ENCODE peak calls at places on chromosomes 2 and 18, in five cellular contexts. Q is AG10803, H is PC-3, W is neural crest cell, Z is pancreas. C is an unnamed sample.

GRCh38 chr2:225011585-225011984 is 30.7 kb downstream of the DOCK10 start:
- DNase-seq in H (no peak), Q (no peak), W (no peak), Z (no peak), C (no peak)

GRCh38 chr2:88671786-88672427 is 19.6 kb upstream of the RPIA start:
- DNase-seq in Z (no peak), Q (peak; percentile 64), H (peak; percentile 85), W (peak; percentile 3), C (no peak)

GRCh38 chr2:124542932-124543640 is 518.0 kb downstream of the CNTNAP5 start:
- DNase-seq in Z (no peak), H (no peak), W (no peak), Q (no peak), C (no peak)

GRCh38 chr18:32454667-32455066 is 16.0 kb downstream of the GAREM1 start:
- DNase-seq in Z (no peak), Q (no peak), W (no peak), H (peak; percentile 11), C (no peak)

GRCh38 chr2:2098458-2099167 is 232.5 kb downstream of the MYT1L start:
- DNase-seq in Z (no peak), W (no peak), H (no peak), Q (no peak), C (no peak)

GRCh38 chr2:584863-585823 is 92.1 kb downstream of the TMEM18 start:
- DNase-seq in Z (no peak), H (peak; percentile 11), W (no peak), Q (no peak), C (no peak)

GRCh38 chr2:43898134-43898957 is 59.6 kb downstream of the ABCG8 start:
- DNase-seq in H (no peak), W (peak; percentile 12), Q (no peak), Z (peak; percentile 69), C (no peak)

GRCh38 chr18:31171159-31171839 is 8.6 kb upstream of the DSC1 start:
- DNase-seq in W (no peak), Z (no peak), Q (no peak), H (no peak), C (no peak)

GRCh38 chr2:97911210-97911921 is 84.4 kb downstream of the TMEM131 start:
- DNase-seq in Q (peak; percentile 10), H (no peak), Z (no peak), W (no peak), C (no peak)

GRCh38 chr2:127157651-127158460 is 50.9 kb upstream of the BIN1 start:
- DNase-seq in W (peak; percentile 60), Z (no peak), Q (no peak), H (no peak), C (no peak)

GRCh38 chr2:144326845-144327244 is 193.1 kb downstream of the ZEB2 start:
- DNase-seq in Z (no peak), W (no peak), H (peak; percentile 25), Q (no peak), C (no peak)

GRCh38 chr2:157067562-157067961 is 189.9 kb upstream of the GALNT5 start:
- DNase-seq in W (no peak), H (peak; percentile 27), Z (no peak), Q (no peak), C (no peak)

GRCh38 chr2:46381263-46381849 is 84.1 kb downstream of the EPAS1 start:
- DNase-seq in Z (no peak), W (no peak), H (no peak), Q (no peak), C (no peak)

GRCh38 chr2:215436705-215437570 is 1.1 kb upstream of the FN1 start:
- DNase-seq in Z (no peak), Q (peak; percentile 56), H (peak; percentile 17), W (no peak), C (no peak)

GRCh38 chr2:114350186-114350725 is 92.2 kb upstream of the DPP10 start:
- DNase-seq in Z (no peak), W (no peak), Q (no peak), H (no peak), C (no peak)

GRCh38 chr2:241804326-241805276 is 4.4 kb upstream of the NEU4 start:
- DNase-seq in Q (peak; percentile 8), Z (no peak), H (peak; percentile 21), W (no peak), C (no peak)

GRCh38 chr2:219001577-219002394 is 8.6 kb upstream of the CRYBA2 start:
- DNase-seq in Q (no peak), H (peak; percentile 86), Z (peak; percentile 99), W (no peak), C (no peak)

GRCh38 chr2:88220733-88221132 is 50.6 kb downstream of the THNSL2 start:
- DNase-seq in W (no peak), Q (no peak), Z (no peak), H (no peak), C (no peak)

GRCh38 chr2:46377287-46377605 is 80.0 kb downstream of the EPAS1 start:
- DNase-seq in Q (no peak), W (no peak), Z (no peak), H (no peak), C (no peak)

GRCh38 chr2:46909771-46910419 is 5.7 kb downstream of the MCFD2 start:
- DNase-seq in H (peak; percentile 90), W (no peak), Z (no peak), Q (peak; percentile 71), C (no peak)

GRCh38 chr2:74952575-74952974 is 5.9 kb upstream of the POLE4 start:
- DNase-seq in Z (no peak), W (no peak), Q (no peak), H (no peak), C (no peak)

GRCh38 chr18:1452821-1453220 is 548.1 kb downstream of the ADCYAP1 start:
- DNase-seq in H (no peak), W (no peak), Q (no peak), Z (no peak), C (no peak)

GRCh38 chr18:59631583-59632181 is 65.5 kb downstream of the CCBE1 start:
- DNase-seq in Z (no peak), H (peak; percentile 59), Q (peak; percentile 43), W (peak; percentile 22), C (no peak)

GRCh38 chr2:95043300-95043786 is 17.8 kb downstream of the MAL start:
- DNase-seq in W (no peak), Z (peak; percentile 78), Q (peak; percentile 82), H (peak; percentile 86), C (no peak)

GRCh38 chr2:136131961-136132839 is 14.3 kb upstream of the CXCR4 start:
- DNase-seq in Q (no peak), Z (peak; percentile 28), W (no peak), H (no peak), C (peak; percentile 60)

GRCh38 chr18:5975111-5975622 is 79.8 kb upstream of the TMEM200C start:
- DNase-seq in W (no peak), Z (no peak), H (peak; percentile 74), Q (peak; percentile 66), C (no peak)

GRCh38 chr2:117537030-117537429 is 277.5 kb upstream of the DDX18 start:
- DNase-seq in Z (no peak), H (no peak), W (no peak), Q (no peak), C (no peak)

GRCh38 chr2:117536139-117536538 is 278.4 kb upstream of the DDX18 start:
- DNase-seq in Q (no peak), H (peak; percentile 29), W (no peak), Z (no peak), C (no peak)
- TF ChIP-seq CTCF in Q (no peak), H (peak; percentile 51), W (peak; percentile 62), Z (no peak), C (no peak)

GRCh38 chr2:72214429-72215143 is 66.9 kb upstream of the CYP26B1 start:
- DNase-seq in Z (no peak), H (peak; percentile 43), W (no peak), Q (peak; percentile 76), C (no peak)

GRCh38 chr2:72222829-72223564 is 75.3 kb upstream of the CYP26B1 start:
- DNase-seq in Q (peak; percentile 87), H (peak; percentile 35), W (no peak), Z (no peak), C (no peak)

GRCh38 chr2:72220170-72220569 is 72.5 kb upstream of the CYP26B1 start:
- DNase-seq in H (peak; percentile 37), Q (no peak), Z (no peak), W (peak; percentile 12), C (no peak)
- TF ChIP-seq CTCF in H (peak; percentile 54), Q (no peak), Z (no peak), W (peak; percentile 50), C (no peak)

GRCh38 chr18:68843467-68844089 is 45.7 kb downstream of the CCDC102B start:
- DNase-seq in Q (no peak), H (peak; percentile 9), W (no peak), Z (no peak), C (no peak)
- TF ChIP-seq CTCF in Q (peak; percentile 35), H (peak; percentile 55), W (peak; percentile 17), Z (no peak), C (no peak)

DNA sequence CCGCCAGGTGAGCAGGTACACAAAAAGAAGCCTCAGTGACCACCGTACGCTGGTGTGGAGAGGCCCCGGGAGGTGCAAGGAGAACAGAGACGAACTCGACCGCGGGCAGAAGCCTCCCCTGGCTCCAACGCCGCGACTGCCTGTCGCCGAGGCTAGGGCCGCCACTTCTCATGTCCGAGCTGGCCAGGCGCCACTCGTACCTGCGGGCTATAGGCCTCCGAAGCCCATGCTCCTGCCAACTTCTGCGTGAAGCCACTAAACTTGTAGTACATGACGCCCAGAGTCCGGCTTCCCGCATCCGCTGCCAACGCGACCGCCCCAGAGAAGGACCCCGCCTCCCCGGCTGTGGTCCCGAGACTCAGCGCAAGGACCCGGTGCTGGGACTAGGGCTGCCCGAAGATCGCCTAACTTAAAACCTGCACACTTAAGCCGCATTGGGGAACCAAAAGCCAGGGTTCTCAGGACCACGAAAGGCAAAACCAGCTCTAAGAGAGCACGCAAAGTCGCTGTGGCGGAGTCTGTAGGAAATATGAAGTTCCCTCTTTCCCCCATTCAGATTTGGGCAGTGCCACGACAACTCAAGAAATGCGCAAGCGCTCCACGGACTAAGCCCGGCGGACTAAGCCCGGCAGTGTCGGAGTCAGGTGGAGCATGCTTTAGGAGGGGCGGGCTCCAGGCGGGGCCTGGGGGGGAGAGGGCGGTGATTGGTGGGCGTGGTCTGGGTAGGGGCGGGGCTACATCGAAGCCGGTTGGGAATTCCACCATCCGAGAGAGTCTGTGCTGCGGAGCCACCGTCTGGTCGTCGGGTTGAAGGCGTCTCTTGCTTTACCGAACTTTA is at the start of gene COX7A2L:
- DNase-seq in H (peak; percentile 96), Z (peak; percentile 98), W (peak; percentile 97), Q (peak; percentile 96), C (peak; percentile 90)
- TF ChIP-seq CTCF in H (peak; percentile 28), Z (no peak), W (no peak), Q (peak; percentile 41), C (no peak)

DNA sequence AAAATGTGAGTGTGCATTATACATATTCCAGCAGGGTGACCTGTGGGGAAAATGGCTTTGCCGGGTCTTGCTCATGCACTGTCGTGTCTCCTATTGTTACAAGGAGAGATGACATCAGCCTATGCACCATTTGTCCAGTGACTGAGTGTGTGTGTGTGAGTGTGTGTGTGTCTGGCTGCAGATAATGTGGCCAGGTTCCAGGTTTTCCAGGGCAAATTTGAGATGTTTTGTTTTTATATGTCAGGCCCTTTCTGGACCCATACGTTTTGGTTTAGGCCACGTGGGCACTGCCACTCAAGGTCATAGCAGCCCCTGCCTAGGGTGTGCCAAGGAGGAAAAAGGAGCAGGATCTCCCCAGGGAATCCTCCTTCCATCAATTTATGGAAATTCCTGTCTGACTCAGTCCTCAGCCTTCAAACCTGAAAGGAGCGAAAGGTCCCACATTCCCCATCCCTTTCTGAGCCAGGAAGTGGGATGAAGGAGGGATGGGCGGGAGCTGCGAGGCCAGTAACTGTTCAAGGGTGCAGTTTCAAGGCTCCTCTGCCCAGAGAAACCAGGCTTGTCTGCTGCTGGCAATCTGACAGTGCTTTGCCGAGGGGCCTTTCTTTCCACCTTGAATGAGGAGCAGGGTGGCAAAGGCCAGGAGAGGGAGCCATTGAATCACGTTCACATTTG is 93.0 kb upstream of the SMAD2 start:
- DNase-seq in W (peak; percentile 39), Z (no peak), Q (peak; percentile 43), H (peak; percentile 76), C (no peak)
- TF ChIP-seq CTCF in W (peak; percentile 60), Z (no peak), Q (peak; percentile 36), H (peak; percentile 62), C (no peak)

C was measured in activated B cell treated with CpG ODN at 0.5 μM for 24 hours.